ENCODE peak calls at places on chromosomes 5 and 9, in ten cellular contexts. K, J, E, Y, Z, W, M, A, H and U are unnamed samples.
A peak's percentile ranks its signal among the peaks of the same experiment; 100 is the strongest.

GRCh38 chr5:60944904-60945759 is at the start of the genes ERCC8 and NDUFAF2:
- DNase-seq in K (peak; percentile 82), J (peak; percentile 86), E (peak; percentile 82), Y (peak; percentile 90), Z (peak; percentile 71), W (peak; percentile 89), M (peak; percentile 93), A (peak; percentile 95), H (peak; percentile 77), U (peak; percentile 85)

GRCh38 chr5:32942225-32942989 is 231.3 kb downstream of the NPR3 start:
- DNase-seq in K (no peak), J (peak; percentile 75), E (no peak), Y (peak; percentile 12), Z (no peak), W (peak; percentile 27), M (peak; percentile 59), A (peak; percentile 39), H (no peak), U (peak; percentile 5)

GRCh38 chr9:34575775-34576592 is 13.5 kb downstream of the CNTFR start:
- DNase-seq in K (no peak), J (no peak), E (no peak), Y (no peak), Z (no peak), W (no peak), M (no peak), A (no peak), H (no peak), U (no peak)

GRCh38 chr5:139904566-139905400 is 109.2 kb downstream of the PSD2 start:
- DNase-seq in K (no peak), J (no peak), E (no peak), Y (no peak), Z (no peak), W (no peak), M (no peak), A (no peak), H (no peak), U (no peak)

GRCh38 chr5:155050384-155051019 is 36.9 kb downstream of the KIF4B start:
- DNase-seq in K (no peak), J (no peak), E (no peak), Y (no peak), Z (no peak), W (no peak), M (peak; percentile 4), A (no peak), H (no peak), U (no peak)

GRCh38 chr9:115234094-115234493 is 116.1 kb upstream of the TNC start:
- DNase-seq in K (no peak), J (no peak), E (no peak), Y (no peak), Z (peak; percentile 9), W (peak; percentile 66), M (peak; percentile 5), A (peak; percentile 81), H (peak; percentile 94), U (no peak)

GRCh38 chr9:68836788-68837187 is 131.7 kb downstream of the PIP5K1B start:
- DNase-seq in K (no peak), J (no peak), E (no peak), Y (no peak), Z (no peak), W (no peak), M (no peak), A (no peak), H (no peak), U (no peak)

GRCh38 chr5:31741496-31741895 is 102.6 kb downstream of the PDZD2 start:
- DNase-seq in K (no peak), J (no peak), E (no peak), Y (no peak), Z (no peak), W (no peak), M (no peak), A (no peak), H (no peak), U (no peak)

GRCh38 chr9:125106285-125106893 is 36.9 kb downstream of the SCAI start:
- DNase-seq in K (no peak), J (no peak), E (no peak), Y (no peak), Z (no peak), W (no peak), M (no peak), A (peak; percentile 81), H (no peak), U (no peak)

GRCh38 chr5:75234251-75234650 is 2.4 kb downstream of the ANKRD31 start:
- DNase-seq in K (no peak), J (no peak), E (no peak), Y (no peak), Z (no peak), W (no peak), M (no peak), A (peak; percentile 1), H (no peak), U (no peak)

GRCh38 chr5:38032149-38032548 is 192.3 kb upstream of the GDNF start:
- DNase-seq in K (no peak), J (no peak), E (no peak), Y (no peak), Z (no peak), W (no peak), M (no peak), A (no peak), H (no peak), U (no peak)

GRCh38 chr5:157479166-157479565 is 19.2 kb downstream of the NIPAL4 start:
- DNase-seq in K (no peak), J (no peak), E (no peak), Y (no peak), Z (no peak), W (no peak), M (no peak), A (no peak), H (no peak), U (no peak)

GRCh38 chr5:110401881-110402280 is 324.6 kb downstream of the TMEM232 start:
- DNase-seq in K (no peak), J (no peak), E (no peak), Y (no peak), Z (no peak), W (no peak), M (peak; percentile 15), A (peak; percentile 23), H (no peak), U (no peak)

GRCh38 chr5:142432961-142433360 is 108.1 kb upstream of the SPRY4 start:
- DNase-seq in K (peak; percentile 47), J (no peak), E (peak; percentile 58), Y (peak; percentile 57), Z (no peak), W (no peak), M (peak; percentile 11), A (no peak), H (no peak), U (peak; percentile 36)

GRCh38 chr5:579746-580366 is 32.3 kb upstream of the CEP72 start:
- DNase-seq in K (no peak), J (no peak), E (no peak), Y (no peak), Z (no peak), W (no peak), M (no peak), A (no peak), H (no peak), U (no peak)

GRCh38 chr5:144028644-144029043 is 141.8 kb downstream of the YIPF5 start:
- DNase-seq in K (no peak), J (no peak), E (no peak), Y (no peak), Z (no peak), W (no peak), M (no peak), A (peak; percentile 80), H (no peak), U (no peak)

GRCh38 chr5:127844631-127845030 is 141.4 kb downstream of the CCDC192 start:
- DNase-seq in K (no peak), J (no peak), E (no peak), Y (no peak), Z (no peak), W (peak; percentile 26), M (no peak), A (peak; percentile 41), H (no peak), U (no peak)

GRCh38 chr9:121748727-121749546 is 97.5 kb downstream of the DAB2IP start:
- DNase-seq in K (no peak), J (no peak), E (no peak), Y (no peak), Z (no peak), W (no peak), M (no peak), A (no peak), H (no peak), U (no peak)

GRCh38 chr5:91384671-91385430 is 1.7 kb upstream of the ARRDC3 start:
- DNase-seq in K (peak; percentile 24), J (peak; percentile 95), E (peak; percentile 15), Y (peak; percentile 37), Z (no peak), W (peak; percentile 87), M (peak; percentile 90), A (peak; percentile 97), H (peak; percentile 88), U (no peak)

GRCh38 chr9:132793606-132794580 is 84.2 kb downstream of the AK8 start:
- DNase-seq in K (no peak), J (no peak), E (no peak), Y (no peak), Z (no peak), W (no peak), M (no peak), A (no peak), H (no peak), U (no peak)

GRCh38 chr9:37540634-37541033 is 35.5 kb downstream of the FBXO10 start:
- DNase-seq in K (no peak), J (no peak), E (no peak), Y (no peak), Z (no peak), W (no peak), M (no peak), A (no peak), H (no peak), U (no peak)

GRCh38 chr5:93874080-93874479 is 132.7 kb upstream of the POU5F2 start:
- DNase-seq in K (no peak), J (no peak), E (no peak), Y (no peak), Z (no peak), W (no peak), M (no peak), A (peak; percentile 18), H (no peak), U (no peak)